ENCODE peak calls at places on chromosomes 16 and 17, in five cellular contexts. One of them, this sample, is unnamed.

GRCh38 chr16:13931845-13932244 is 11.9 kb downstream of the ERCC4 start:
- DNase-seq in brain microvascular endothelial cell: no peak
- DNase-seq in lung: no peak
- DNase-seq in NCI-H1092 treated with DMSO at 0.1 percent for 48 hours: no peak
- DNase-seq in osteocyte: no peak
- DNase-seq in this sample: no peak

GRCh38 chr17:42049834-42050359 is 504 bp downstream of the C17orf113 start:
- DNase-seq in brain microvascular endothelial cell: no peak
- DNase-seq in lung: no peak
- DNase-seq in NCI-H1092 treated with DMSO at 0.1 percent for 48 hours: no peak
- DNase-seq in osteocyte: no peak
- DNase-seq in this sample: no peak

GRCh38 chr17:32015245-32016013 is 8.2 kb downstream of the LRRC37B start:
- DNase-seq in brain microvascular endothelial cell: peak; percentile 58
- DNase-seq in lung: no peak
- DNase-seq in NCI-H1092 treated with DMSO at 0.1 percent for 48 hours: peak; percentile 80
- DNase-seq in osteocyte: no peak
- DNase-seq in this sample: peak; percentile 28

GRCh38 chr17:49756323-49756722 is 7.6 kb downstream of the FAM117A start:
- DNase-seq in brain microvascular endothelial cell: no peak
- DNase-seq in lung: no peak
- DNase-seq in NCI-H1092 treated with DMSO at 0.1 percent for 48 hours: no peak
- DNase-seq in osteocyte: no peak
- DNase-seq in this sample: no peak

GRCh38 chr17:48024149-48025039 is 13.2 kb downstream of the COPZ2 start:
- DNase-seq in brain microvascular endothelial cell: no peak
- DNase-seq in lung: peak; percentile 84
- DNase-seq in NCI-H1092 treated with DMSO at 0.1 percent for 48 hours: peak; percentile 55
- DNase-seq in osteocyte: no peak
- DNase-seq in this sample: peak; percentile 58

GRCh38 chr17:62720126-62720850 is 87.8 kb downstream of the MARCHF10 start:
- DNase-seq in brain microvascular endothelial cell: no peak
- DNase-seq in lung: no peak
- DNase-seq in NCI-H1092 treated with DMSO at 0.1 percent for 48 hours: no peak
- DNase-seq in osteocyte: no peak
- DNase-seq in this sample: no peak

GRCh38 chr16:76193851-76194620 is 83.2 kb upstream of the CNTNAP4 start:
- DNase-seq in brain microvascular endothelial cell: no peak
- DNase-seq in lung: no peak
- DNase-seq in NCI-H1092 treated with DMSO at 0.1 percent for 48 hours: no peak
- DNase-seq in osteocyte: no peak
- DNase-seq in this sample: no peak

GRCh38 chr17:61403846-61404701 is 4.4 kb downstream of the TBX2 start:
- DNase-seq in brain microvascular endothelial cell: peak; percentile 36
- DNase-seq in lung: no peak
- DNase-seq in NCI-H1092 treated with DMSO at 0.1 percent for 48 hours: no peak
- DNase-seq in osteocyte: no peak
- DNase-seq in this sample: no peak

GRCh38 chr16:21235199-21235585 is 1.7 kb downstream of the ANKS4B start:
- DNase-seq in brain microvascular endothelial cell: no peak
- DNase-seq in lung: no peak
- DNase-seq in NCI-H1092 treated with DMSO at 0.1 percent for 48 hours: no peak
- DNase-seq in osteocyte: peak; percentile 4
- DNase-seq in this sample: no peak

GRCh38 chr17:43772877-43773648 is 5.7 kb downstream of the DUSP3 start:
- DNase-seq in brain microvascular endothelial cell: no peak
- DNase-seq in lung: no peak
- DNase-seq in NCI-H1092 treated with DMSO at 0.1 percent for 48 hours: no peak
- DNase-seq in osteocyte: no peak
- DNase-seq in this sample: no peak

GRCh38 chr17:79621151-79621940 is 10.5 kb upstream of the RBFOX3 start:
- DNase-seq in brain microvascular endothelial cell: no peak
- DNase-seq in lung: no peak
- DNase-seq in NCI-H1092 treated with DMSO at 0.1 percent for 48 hours: no peak
- DNase-seq in osteocyte: peak; percentile 80
- DNase-seq in this sample: no peak

GRCh38 chr17:80008848-80009247 is 26.8 kb downstream of the TBC1D16 start:
- DNase-seq in brain microvascular endothelial cell: no peak
- DNase-seq in lung: no peak
- DNase-seq in NCI-H1092 treated with DMSO at 0.1 percent for 48 hours: no peak
- DNase-seq in osteocyte: no peak
- DNase-seq in this sample: no peak

GRCh38 chr16:58114827-58115825 is 14.1 kb downstream of the CFAP20 start:
- DNase-seq in brain microvascular endothelial cell: peak; percentile 77
- DNase-seq in lung: no peak
- DNase-seq in NCI-H1092 treated with DMSO at 0.1 percent for 48 hours: no peak
- DNase-seq in osteocyte: no peak
- DNase-seq in this sample: peak; percentile 52

GRCh38 chr16:58499615-58500328 is at the start of gene NDRG4:
- DNase-seq in brain microvascular endothelial cell: peak; percentile 89
- DNase-seq in lung: no peak
- DNase-seq in NCI-H1092 treated with DMSO at 0.1 percent for 48 hours: peak; percentile 86
- DNase-seq in osteocyte: no peak
- DNase-seq in this sample: peak; percentile 87

GRCh38 chr16:57664662-57665025 is 3.5 kb upstream of the ADGRG3 start:
- DNase-seq in brain microvascular endothelial cell: no peak
- DNase-seq in lung: no peak
- DNase-seq in NCI-H1092 treated with DMSO at 0.1 percent for 48 hours: no peak
- DNase-seq in osteocyte: no peak
- DNase-seq in this sample: no peak

GRCh38 chr17:69637399-69638165 is 223.1 kb downstream of the MAP2K6 start:
- DNase-seq in brain microvascular endothelial cell: peak; percentile 8
- DNase-seq in lung: no peak
- DNase-seq in NCI-H1092 treated with DMSO at 0.1 percent for 48 hours: no peak
- DNase-seq in osteocyte: no peak
- DNase-seq in this sample: peak; percentile 66

GRCh38 chr16:54459509-54460235 is 173.1 kb upstream of the IRX3 start:
- DNase-seq in brain microvascular endothelial cell: no peak
- DNase-seq in lung: no peak
- DNase-seq in NCI-H1092 treated with DMSO at 0.1 percent for 48 hours: no peak
- DNase-seq in osteocyte: no peak
- DNase-seq in this sample: no peak

GRCh38 chr16:85182774-85183173 is 70.5 kb upstream of the CIBAR2 start:
- DNase-seq in brain microvascular endothelial cell: no peak
- DNase-seq in lung: no peak
- DNase-seq in NCI-H1092 treated with DMSO at 0.1 percent for 48 hours: no peak
- DNase-seq in osteocyte: no peak
- DNase-seq in this sample: no peak

GRCh38 chr16:20866161-20866772 is 33.9 kb downstream of the DCUN1D3 start:
- DNase-seq in brain microvascular endothelial cell: peak; percentile 79
- DNase-seq in lung: no peak
- DNase-seq in NCI-H1092 treated with DMSO at 0.1 percent for 48 hours: no peak
- DNase-seq in osteocyte: no peak
- DNase-seq in this sample: peak; percentile 87

GRCh38 chr16:9049241-9049640 is 42.2 kb upstream of the HAPSTR1 start:
- DNase-seq in brain microvascular endothelial cell: peak; percentile 82
- DNase-seq in lung: no peak
- DNase-seq in NCI-H1092 treated with DMSO at 0.1 percent for 48 hours: no peak
- DNase-seq in osteocyte: no peak
- DNase-seq in this sample: peak; percentile 39

GRCh38 chr17:6374271-6374691 is 60.6 kb downstream of the AIPL1 start:
- DNase-seq in brain microvascular endothelial cell: no peak
- DNase-seq in lung: no peak
- DNase-seq in NCI-H1092 treated with DMSO at 0.1 percent for 48 hours: no peak
- DNase-seq in osteocyte: peak; percentile 21
- DNase-seq in this sample: no peak

GRCh38 chr16:81530814-81531213 is 86.2 kb downstream of the CMIP start:
- DNase-seq in brain microvascular endothelial cell: no peak
- DNase-seq in lung: no peak
- DNase-seq in NCI-H1092 treated with DMSO at 0.1 percent for 48 hours: no peak
- DNase-seq in osteocyte: no peak
- DNase-seq in this sample: no peak

GRCh38 chr17:29237476-29238132 is 9.1 kb upstream of the CRYBA1 start:
- DNase-seq in brain microvascular endothelial cell: peak; percentile 39
- DNase-seq in lung: no peak
- DNase-seq in NCI-H1092 treated with DMSO at 0.1 percent for 48 hours: no peak
- DNase-seq in osteocyte: peak; percentile 7
- DNase-seq in this sample: peak; percentile 79

GRCh38 chr17:33680479-33680878 is 387.4 kb upstream of the ASIC2 start:
- DNase-seq in brain microvascular endothelial cell: no peak
- DNase-seq in lung: no peak
- DNase-seq in NCI-H1092 treated with DMSO at 0.1 percent for 48 hours: no peak
- DNase-seq in osteocyte: no peak
- DNase-seq in this sample: no peak

GRCh38 chr16:27337024-27337423 is 23.2 kb downstream of the IL4R start:
- DNase-seq in brain microvascular endothelial cell: no peak
- DNase-seq in lung: no peak
- DNase-seq in NCI-H1092 treated with DMSO at 0.1 percent for 48 hours: no peak
- DNase-seq in osteocyte: no peak
- DNase-seq in this sample: no peak

GRCh38 chr17:75168998-75169397 is 13.8 kb downstream of the SUMO2 start:
- DNase-seq in brain microvascular endothelial cell: no peak
- DNase-seq in lung: no peak
- DNase-seq in NCI-H1092 treated with DMSO at 0.1 percent for 48 hours: no peak
- DNase-seq in osteocyte: no peak
- DNase-seq in this sample: no peak

GRCh38 chr17:78818932-78819331 is 21.7 kb downstream of the USP36 start:
- DNase-seq in brain microvascular endothelial cell: no peak
- DNase-seq in lung: no peak
- DNase-seq in NCI-H1092 treated with DMSO at 0.1 percent for 48 hours: no peak
- DNase-seq in osteocyte: no peak
- DNase-seq in this sample: peak; percentile 34